ENCODE peak calls at places on chromosomes 2 and 18, in nine cellular contexts. One of them, this sample, is unnamed.

GRCh38 chr2:189178007-189178406 is 1.6 kb downstream of the COL5A2 start:
- DNase-seq in activated CD8-positive, alpha-beta T cell treated with anti-CD3 and anti-CD28 coated beads for 36 hours: no peak
- DNase-seq in H54: no peak
- DNase-seq in activated gamma-delta T cell treated with Interleukin-2 at 50 U/mL for 16 hours: no peak
- DNase-seq in AG09309: no peak
- DNase-seq in effector memory CD8-positive, alpha-beta T cell: no peak
- DNase-seq in HepG2: no peak
- DNase-seq in foreskin keratinocyte: no peak
- DNase-seq in HEK293T: no peak
- DNase-seq in this sample: no peak

GRCh38 chr2:39875182-39875913 is 96.3 kb upstream of the THUMPD2 start:
- DNase-seq in activated CD8-positive, alpha-beta T cell treated with anti-CD3 and anti-CD28 coated beads for 36 hours: no peak
- DNase-seq in H54: no peak
- DNase-seq in activated gamma-delta T cell treated with Interleukin-2 at 50 U/mL for 16 hours: no peak
- DNase-seq in AG09309: peak
- DNase-seq in effector memory CD8-positive, alpha-beta T cell: no peak
- DNase-seq in HepG2: no peak
- DNase-seq in foreskin keratinocyte: peak
- DNase-seq in HEK293T: no peak
- DNase-seq in this sample: no peak

GRCh38 chr2:45616663-45617411 is 5.8 kb upstream of the SRBD1 start:
- DNase-seq in activated CD8-positive, alpha-beta T cell treated with anti-CD3 and anti-CD28 coated beads for 36 hours: no peak
- DNase-seq in H54: no peak
- DNase-seq in activated gamma-delta T cell treated with Interleukin-2 at 50 U/mL for 16 hours: no peak
- DNase-seq in AG09309: no peak
- DNase-seq in effector memory CD8-positive, alpha-beta T cell: no peak
- DNase-seq in HepG2: no peak
- DNase-seq in foreskin keratinocyte: peak
- DNase-seq in HEK293T: no peak
- DNase-seq in this sample: no peak

GRCh38 chr18:55105873-55106272 is 146.6 kb upstream of the CCDC68 start:
- DNase-seq in activated CD8-positive, alpha-beta T cell treated with anti-CD3 and anti-CD28 coated beads for 36 hours: no peak
- DNase-seq in H54: no peak
- DNase-seq in activated gamma-delta T cell treated with Interleukin-2 at 50 U/mL for 16 hours: no peak
- DNase-seq in AG09309: no peak
- DNase-seq in effector memory CD8-positive, alpha-beta T cell: no peak
- DNase-seq in HepG2: no peak
- DNase-seq in foreskin keratinocyte: no peak
- DNase-seq in HEK293T: no peak
- DNase-seq in this sample: no peak

GRCh38 chr18:37537868-37538525 is 27.6 kb downstream of the CELF4 start:
- DNase-seq in activated CD8-positive, alpha-beta T cell treated with anti-CD3 and anti-CD28 coated beads for 36 hours: peak
- DNase-seq in H54: peak
- DNase-seq in activated gamma-delta T cell treated with Interleukin-2 at 50 U/mL for 16 hours: peak
- DNase-seq in AG09309: peak
- DNase-seq in effector memory CD8-positive, alpha-beta T cell: no peak
- DNase-seq in HepG2: peak
- DNase-seq in foreskin keratinocyte: no peak
- DNase-seq in HEK293T: peak
- DNase-seq in this sample: no peak

GRCh38 chr2:96140941-96141623 is 2.8 kb upstream of the ASTL start:
- DNase-seq in activated CD8-positive, alpha-beta T cell treated with anti-CD3 and anti-CD28 coated beads for 36 hours: no peak
- DNase-seq in H54: no peak
- DNase-seq in activated gamma-delta T cell treated with Interleukin-2 at 50 U/mL for 16 hours: no peak
- DNase-seq in AG09309: no peak
- DNase-seq in effector memory CD8-positive, alpha-beta T cell: no peak
- DNase-seq in HepG2: no peak
- DNase-seq in foreskin keratinocyte: no peak
- DNase-seq in HEK293T: no peak
- DNase-seq in this sample: no peak

GRCh38 chr2:233353769-233354499 is at the start of gene DGKD:
- DNase-seq in activated CD8-positive, alpha-beta T cell treated with anti-CD3 and anti-CD28 coated beads for 36 hours: peak
- DNase-seq in H54: no peak
- DNase-seq in activated gamma-delta T cell treated with Interleukin-2 at 50 U/mL for 16 hours: peak
- DNase-seq in AG09309: no peak
- DNase-seq in effector memory CD8-positive, alpha-beta T cell: peak
- DNase-seq in HepG2: peak
- DNase-seq in foreskin keratinocyte: no peak
- DNase-seq in HEK293T: peak
- DNase-seq in this sample: no peak

GRCh38 chr2:48227617-48228344 is 302.2 kb upstream of the STON1 start:
- DNase-seq in activated CD8-positive, alpha-beta T cell treated with anti-CD3 and anti-CD28 coated beads for 36 hours: no peak
- DNase-seq in H54: no peak
- DNase-seq in activated gamma-delta T cell treated with Interleukin-2 at 50 U/mL for 16 hours: no peak
- DNase-seq in AG09309: no peak
- DNase-seq in effector memory CD8-positive, alpha-beta T cell: no peak
- DNase-seq in HepG2: no peak
- DNase-seq in foreskin keratinocyte: no peak
- DNase-seq in HEK293T: no peak
- DNase-seq in this sample: no peak

GRCh38 chr2:173159794-173160463 is 84.3 kb downstream of the MAP3K20 start:
- DNase-seq in activated CD8-positive, alpha-beta T cell treated with anti-CD3 and anti-CD28 coated beads for 36 hours: no peak
- DNase-seq in H54: peak
- DNase-seq in activated gamma-delta T cell treated with Interleukin-2 at 50 U/mL for 16 hours: no peak
- DNase-seq in AG09309: peak
- DNase-seq in effector memory CD8-positive, alpha-beta T cell: no peak
- DNase-seq in HepG2: peak
- DNase-seq in foreskin keratinocyte: peak
- DNase-seq in HEK293T: peak
- DNase-seq in this sample: no peak

GRCh38 chr2:14632133-14632936 is at the start of gene LRATD1:
- DNase-seq in activated CD8-positive, alpha-beta T cell treated with anti-CD3 and anti-CD28 coated beads for 36 hours: no peak
- DNase-seq in H54: no peak
- DNase-seq in activated gamma-delta T cell treated with Interleukin-2 at 50 U/mL for 16 hours: no peak
- DNase-seq in AG09309: no peak
- DNase-seq in effector memory CD8-positive, alpha-beta T cell: no peak
- DNase-seq in HepG2: peak
- DNase-seq in foreskin keratinocyte: peak
- DNase-seq in HEK293T: peak
- DNase-seq in this sample: peak

GRCh38 chr2:163591461-163591860 is 144.3 kb downstream of the FIGN start:
- DNase-seq in activated CD8-positive, alpha-beta T cell treated with anti-CD3 and anti-CD28 coated beads for 36 hours: no peak
- DNase-seq in H54: no peak
- DNase-seq in activated gamma-delta T cell treated with Interleukin-2 at 50 U/mL for 16 hours: no peak
- DNase-seq in AG09309: no peak
- DNase-seq in effector memory CD8-positive, alpha-beta T cell: no peak
- DNase-seq in HepG2: no peak
- DNase-seq in foreskin keratinocyte: peak
- DNase-seq in HEK293T: no peak
- DNase-seq in this sample: no peak

GRCh38 chr18:59748628-59749360 is 51.6 kb upstream of the CCBE1 start:
- DNase-seq in activated CD8-positive, alpha-beta T cell treated with anti-CD3 and anti-CD28 coated beads for 36 hours: no peak
- DNase-seq in H54: no peak
- DNase-seq in activated gamma-delta T cell treated with Interleukin-2 at 50 U/mL for 16 hours: no peak
- DNase-seq in AG09309: peak
- DNase-seq in effector memory CD8-positive, alpha-beta T cell: no peak
- DNase-seq in HepG2: no peak
- DNase-seq in foreskin keratinocyte: peak
- DNase-seq in HEK293T: no peak
- DNase-seq in this sample: no peak

GRCh38 chr2:23596316-23596885 is 211.4 kb downstream of the KLHL29 start:
- DNase-seq in activated CD8-positive, alpha-beta T cell treated with anti-CD3 and anti-CD28 coated beads for 36 hours: no peak
- DNase-seq in H54: no peak
- DNase-seq in activated gamma-delta T cell treated with Interleukin-2 at 50 U/mL for 16 hours: no peak
- DNase-seq in AG09309: no peak
- DNase-seq in effector memory CD8-positive, alpha-beta T cell: no peak
- DNase-seq in HepG2: no peak
- DNase-seq in foreskin keratinocyte: no peak
- DNase-seq in HEK293T: no peak
- DNase-seq in this sample: no peak

GRCh38 chr2:240579771-240580614 is 6.5 kb upstream of the CAPN10 start:
- DNase-seq in activated CD8-positive, alpha-beta T cell treated with anti-CD3 and anti-CD28 coated beads for 36 hours: peak
- DNase-seq in H54: peak
- DNase-seq in activated gamma-delta T cell treated with Interleukin-2 at 50 U/mL for 16 hours: peak
- DNase-seq in AG09309: peak
- DNase-seq in effector memory CD8-positive, alpha-beta T cell: peak
- DNase-seq in HepG2: peak
- DNase-seq in foreskin keratinocyte: peak
- DNase-seq in HEK293T: no peak
- DNase-seq in this sample: no peak

GRCh38 chr2:140869107-140869506 is 1261.7 kb downstream of the LRP1B start:
- DNase-seq in activated CD8-positive, alpha-beta T cell treated with anti-CD3 and anti-CD28 coated beads for 36 hours: no peak
- DNase-seq in H54: no peak
- DNase-seq in activated gamma-delta T cell treated with Interleukin-2 at 50 U/mL for 16 hours: no peak
- DNase-seq in AG09309: no peak
- DNase-seq in effector memory CD8-positive, alpha-beta T cell: no peak
- DNase-seq in HepG2: no peak
- DNase-seq in foreskin keratinocyte: no peak
- DNase-seq in HEK293T: no peak
- DNase-seq in this sample: no peak

GRCh38 chr2:239651859-239652258 is 251.0 kb upstream of the HDAC4 start:
- DNase-seq in activated CD8-positive, alpha-beta T cell treated with anti-CD3 and anti-CD28 coated beads for 36 hours: no peak
- DNase-seq in H54: no peak
- DNase-seq in activated gamma-delta T cell treated with Interleukin-2 at 50 U/mL for 16 hours: no peak
- DNase-seq in AG09309: no peak
- DNase-seq in effector memory CD8-positive, alpha-beta T cell: no peak
- DNase-seq in HepG2: no peak
- DNase-seq in foreskin keratinocyte: no peak
- DNase-seq in HEK293T: no peak
- DNase-seq in this sample: no peak

GRCh38 chr2:33810046-33810835 is 211.1 kb upstream of the FAM98A start:
- DNase-seq in activated CD8-positive, alpha-beta T cell treated with anti-CD3 and anti-CD28 coated beads for 36 hours: no peak
- DNase-seq in H54: no peak
- DNase-seq in activated gamma-delta T cell treated with Interleukin-2 at 50 U/mL for 16 hours: no peak
- DNase-seq in AG09309: peak
- DNase-seq in effector memory CD8-positive, alpha-beta T cell: no peak
- DNase-seq in HepG2: no peak
- DNase-seq in foreskin keratinocyte: no peak
- DNase-seq in HEK293T: no peak
- DNase-seq in this sample: no peak

GRCh38 chr18:79121746-79122474 is 52.7 kb downstream of the ATP9B start:
- DNase-seq in activated CD8-positive, alpha-beta T cell treated with anti-CD3 and anti-CD28 coated beads for 36 hours: no peak
- DNase-seq in H54: no peak
- DNase-seq in activated gamma-delta T cell treated with Interleukin-2 at 50 U/mL for 16 hours: no peak
- DNase-seq in AG09309: peak
- DNase-seq in effector memory CD8-positive, alpha-beta T cell: no peak
- DNase-seq in HepG2: no peak
- DNase-seq in foreskin keratinocyte: no peak
- DNase-seq in HEK293T: no peak
- DNase-seq in this sample: no peak

GRCh38 chr2:205585451-205586045 is 96.8 kb upstream of the NRP2 start:
- DNase-seq in activated CD8-positive, alpha-beta T cell treated with anti-CD3 and anti-CD28 coated beads for 36 hours: no peak
- DNase-seq in H54: no peak
- DNase-seq in activated gamma-delta T cell treated with Interleukin-2 at 50 U/mL for 16 hours: no peak
- DNase-seq in AG09309: no peak
- DNase-seq in effector memory CD8-positive, alpha-beta T cell: no peak
- DNase-seq in HepG2: no peak
- DNase-seq in foreskin keratinocyte: no peak
- DNase-seq in HEK293T: no peak
- DNase-seq in this sample: no peak

GRCh38 chr2:70830333-70830732 is 5.3 kb downstream of the CD207 start:
- DNase-seq in activated CD8-positive, alpha-beta T cell treated with anti-CD3 and anti-CD28 coated beads for 36 hours: no peak
- DNase-seq in H54: no peak
- DNase-seq in activated gamma-delta T cell treated with Interleukin-2 at 50 U/mL for 16 hours: no peak
- DNase-seq in AG09309: no peak
- DNase-seq in effector memory CD8-positive, alpha-beta T cell: no peak
- DNase-seq in HepG2: no peak
- DNase-seq in foreskin keratinocyte: no peak
- DNase-seq in HEK293T: no peak
- DNase-seq in this sample: no peak

GRCh38 chr2:74003494-74004211 is 18.9 kb downstream of the TET3 start:
- DNase-seq in activated CD8-positive, alpha-beta T cell treated with anti-CD3 and anti-CD28 coated beads for 36 hours: peak
- DNase-seq in H54: no peak
- DNase-seq in activated gamma-delta T cell treated with Interleukin-2 at 50 U/mL for 16 hours: no peak
- DNase-seq in AG09309: peak
- DNase-seq in effector memory CD8-positive, alpha-beta T cell: no peak
- DNase-seq in HepG2: no peak
- DNase-seq in foreskin keratinocyte: no peak
- DNase-seq in HEK293T: no peak
- DNase-seq in this sample: no peak

GRCh38 chr2:168079236-168079635 is 168.2 kb downstream of the STK39 start:
- DNase-seq in activated CD8-positive, alpha-beta T cell treated with anti-CD3 and anti-CD28 coated beads for 36 hours: no peak
- DNase-seq in H54: no peak
- DNase-seq in activated gamma-delta T cell treated with Interleukin-2 at 50 U/mL for 16 hours: no peak
- DNase-seq in AG09309: no peak
- DNase-seq in effector memory CD8-positive, alpha-beta T cell: no peak
- DNase-seq in HepG2: no peak
- DNase-seq in foreskin keratinocyte: no peak
- DNase-seq in HEK293T: no peak
- DNase-seq in this sample: no peak

GRCh38 chr2:18599509-18600254 is 10.3 kb upstream of the NT5C1B start:
- DNase-seq in activated CD8-positive, alpha-beta T cell treated with anti-CD3 and anti-CD28 coated beads for 36 hours: no peak
- DNase-seq in H54: no peak
- DNase-seq in activated gamma-delta T cell treated with Interleukin-2 at 50 U/mL for 16 hours: no peak
- DNase-seq in AG09309: peak
- DNase-seq in effector memory CD8-positive, alpha-beta T cell: no peak
- DNase-seq in HepG2: no peak
- DNase-seq in foreskin keratinocyte: no peak
- DNase-seq in HEK293T: no peak
- DNase-seq in this sample: no peak

GRCh38 chr2:101435011-101435862 is 39.7 kb downstream of the RFX8 start:
- DNase-seq in activated CD8-positive, alpha-beta T cell treated with anti-CD3 and anti-CD28 coated beads for 36 hours: no peak
- DNase-seq in H54: no peak
- DNase-seq in activated gamma-delta T cell treated with Interleukin-2 at 50 U/mL for 16 hours: no peak
- DNase-seq in AG09309: peak
- DNase-seq in effector memory CD8-positive, alpha-beta T cell: no peak
- DNase-seq in HepG2: no peak
- DNase-seq in foreskin keratinocyte: no peak
- DNase-seq in HEK293T: no peak
- DNase-seq in this sample: no peak

GRCh38 chr2:24048662-24049484 is 668 bp upstream of the FKBP1B start:
- DNase-seq in activated CD8-positive, alpha-beta T cell treated with anti-CD3 and anti-CD28 coated beads for 36 hours: peak
- DNase-seq in H54: no peak
- DNase-seq in activated gamma-delta T cell treated with Interleukin-2 at 50 U/mL for 16 hours: no peak
- DNase-seq in AG09309: no peak
- DNase-seq in effector memory CD8-positive, alpha-beta T cell: no peak
- DNase-seq in HepG2: no peak
- DNase-seq in foreskin keratinocyte: peak
- DNase-seq in HEK293T: no peak
- DNase-seq in this sample: no peak

GRCh38 chr2:120293123-120293990 is 40.7 kb downstream of the RALB start:
- DNase-seq in activated CD8-positive, alpha-beta T cell treated with anti-CD3 and anti-CD28 coated beads for 36 hours: no peak
- DNase-seq in H54: no peak
- DNase-seq in activated gamma-delta T cell treated with Interleukin-2 at 50 U/mL for 16 hours: no peak
- DNase-seq in AG09309: no peak
- DNase-seq in effector memory CD8-positive, alpha-beta T cell: no peak
- DNase-seq in HepG2: no peak
- DNase-seq in foreskin keratinocyte: no peak
- DNase-seq in HEK293T: no peak
- DNase-seq in this sample: no peak

GRCh38 chr18:48766487-48766886 is 184.3 kb downstream of the SMAD7 start:
- DNase-seq in activated CD8-positive, alpha-beta T cell treated with anti-CD3 and anti-CD28 coated beads for 36 hours: no peak
- DNase-seq in H54: no peak
- DNase-seq in activated gamma-delta T cell treated with Interleukin-2 at 50 U/mL for 16 hours: no peak
- DNase-seq in AG09309: no peak
- DNase-seq in effector memory CD8-positive, alpha-beta T cell: no peak
- DNase-seq in HepG2: no peak
- DNase-seq in foreskin keratinocyte: peak
- DNase-seq in HEK293T: no peak
- DNase-seq in this sample: no peak

GRCh38 chr18:28574175-28574574 is 397.2 kb upstream of the CDH2 start:
- DNase-seq in activated CD8-positive, alpha-beta T cell treated with anti-CD3 and anti-CD28 coated beads for 36 hours: no peak
- DNase-seq in H54: no peak
- DNase-seq in activated gamma-delta T cell treated with Interleukin-2 at 50 U/mL for 16 hours: no peak
- DNase-seq in AG09309: no peak
- DNase-seq in effector memory CD8-positive, alpha-beta T cell: no peak
- DNase-seq in HepG2: no peak
- DNase-seq in foreskin keratinocyte: no peak
- DNase-seq in HEK293T: no peak
- DNase-seq in this sample: no peak

This sample was measured in cortex of kidney.